ENCODE peak calls at places on chromosome 21, in six cellular contexts. V is left ventricle myocardium inferior; A is H4; U is HFF-Myc; W is stimulated activated CD8-positive, alpha-beta memory T cell treated with anti-CD3 and anti-CD28 coated beads, Interleukin-7, amount 100 ng/mL, for 1 hour; Q is GM13977. L is an unnamed sample.

GRCh38 chr21:33668180-33668579 is 25.9 kb downstream of the ITSN1 start:
- DNase-seq in Q (no peak), W (no peak), V (no peak), A (no peak), U (no peak), L (no peak)

GRCh38 chr21:37758997-37759396 is 157.3 kb downstream of the KCNJ6 start:
- DNase-seq in W (no peak), V (no peak), U (no peak), Q (peak), A (peak), L (no peak)

GRCh38 chr21:43758132-43758619 is 17.9 kb downstream of the CSTB start:
- DNase-seq in V (no peak), W (no peak), Q (no peak), U (no peak), A (no peak), L (no peak)

GRCh38 chr21:22927469-22927868 is 1929.3 kb downstream of the NCAM2 start:
- DNase-seq in A (no peak), V (no peak), U (no peak), W (no peak), Q (no peak), L (no peak)

GRCh38 chr21:28253378-28253777 is 739.3 kb downstream of the LTN1 start:
- DNase-seq in V (no peak), A (no peak), U (no peak), Q (no peak), W (no peak), L (no peak)

GRCh38 chr21:39083377-39084008 is 99.8 kb downstream of the PSMG1 start:
- DNase-seq in V (no peak), Q (no peak), U (no peak), W (no peak), A (no peak), L (no peak)

GRCh38 chr21:38743772-38744529 is 61.8 kb upstream of the ETS2 start:
- DNase-seq in U (no peak), A (no peak), V (peak), W (no peak), Q (no peak), L (no peak)

GRCh38 chr21:42366292-42367010 is at the start of gene TFF1:
- DNase-seq in W (no peak), A (no peak), Q (no peak), U (no peak), V (no peak), L (no peak)

GRCh38 chr21:41427556-41427955 is 1.5 kb downstream of the MX1 start:
- DNase-seq in A (no peak), U (no peak), W (no peak), V (no peak), Q (no peak), L (no peak)

GRCh38 chr21:22355949-22356348 is 1357.7 kb downstream of the NCAM2 start:
- DNase-seq in Q (no peak), W (no peak), U (no peak), V (no peak), A (no peak), L (no peak)

GRCh38 chr21:31235671-31236450 is 108.2 kb downstream of the TIAM1 start:
- DNase-seq in U (no peak), A (peak), V (no peak), Q (no peak), W (no peak), L (no peak)

GRCh38 chr21:43020177-43020576 is 45.8 kb downstream of the PKNOX1 start:
- DNase-seq in U (no peak), V (no peak), A (no peak), Q (no peak), W (no peak), L (no peak)

GRCh38 chr21:33801424-33802405 is 113.9 kb downstream of the ATP5PO start:
- DNase-seq in W (no peak), V (no peak), Q (no peak), U (peak), A (peak), L (peak)

GRCh38 chr21:42171091-42172053 is 47.6 kb upstream of the ABCG1 start:
- DNase-seq in V (peak), Q (no peak), U (no peak), A (no peak), W (no peak), L (no peak)

GRCh38 chr21:16768096-16768495 is 744.7 kb upstream of the CXADR start:
- DNase-seq in U (no peak), W (no peak), V (no peak), A (no peak), Q (no peak), L (no peak)

GRCh38 chr21:24272527-24272938 is 1334.7 kb downstream of the MRPL39 start:
- DNase-seq in U (no peak), V (no peak), W (no peak), Q (no peak), A (no peak), L (no peak)

GRCh38 chr21:42830456-42831455 is 48.6 kb downstream of the WDR4 start:
- DNase-seq in U (no peak), V (no peak), Q (no peak), A (no peak), W (no peak), L (no peak)

GRCh38 chr21:32131164-32131563 is 147.7 kb downstream of the MIS18A start:
- DNase-seq in W (no peak), V (no peak), Q (no peak), A (no peak), U (no peak), L (no peak)

GRCh38 chr21:45448283-45448809 is 43.4 kb downstream of the COL18A1 start:
- DNase-seq in Q (no peak), V (no peak), A (no peak), U (no peak), W (no peak), L (no peak)

GRCh38 chr21:41319273-41319672 is 2.7 kb downstream of the FAM3B start:
- DNase-seq in Q (no peak), W (no peak), V (no peak), U (no peak), A (no peak), L (no peak)

GRCh38 chr21:42777064-42777756 is 102.1 kb downstream of the WDR4 start:
- DNase-seq in V (no peak), A (no peak), Q (no peak), W (no peak), U (no peak), L (no peak)

GRCh38 chr21:34790834-34791233 is 122.0 kb downstream of the CLIC6 start:
- DNase-seq in V (no peak), Q (no peak), A (no peak), U (no peak), W (no peak), L (no peak)

GRCh38 chr21:37866027-37866426 is 50.2 kb downstream of the KCNJ6 start:
- DNase-seq in V (no peak), Q (no peak), A (no peak), U (no peak), W (no peak), L (no peak)

GRCh38 chr21:37060296-37060695 is 12.6 kb downstream of the PIGP start:
- DNase-seq in A (peak), Q (no peak), U (peak), V (no peak), W (no peak), L (peak)

GRCh38 chr21:37658994-37659458 is 257.2 kb downstream of the KCNJ6 start:
- DNase-seq in U (peak), W (no peak), Q (no peak), V (no peak), A (peak), L (no peak)